ENCODE peak calls at places on chromosomes 5 and 9, in six cellular contexts. P is IMR-90, G is keratinocyte, E is colonic mucosa, F is HCT116, C is endothelial cell of umbilical vein. V is an unnamed sample. For H3K27me3, the result is how much of the 10 kb centered on the place peaks cover.

GRCh38 chr5:1380910-1381309 is 36.0 kb upstream of the CLPTM1L start:
- DNase-seq in P (no peak), G (no peak), E (no peak), F (no peak), C (no peak), V (no peak)

GRCh38 chr9:38178282-38178681 is 109.3 kb upstream of the SHB start:
- DNase-seq in P (no peak), G (no peak), E (no peak), F (peak), C (peak), V (no peak)

GRCh38 chr9:98887918-98888510 is 55.7 kb upstream of the COL15A1 start:
- DNase-seq in P (peak), G (no peak), E (no peak), F (no peak), C (no peak), V (no peak)

GRCh38 chr5:151720195-151720594 is 33.5 kb upstream of the SPARC start:
- DNase-seq in P (no peak), G (no peak), E (no peak), F (no peak), C (no peak), V (no peak)

GRCh38 chr5:135851186-135851906 is 16.9 kb downstream of the SLC25A48 start:
- DNase-seq in P (no peak), G (no peak), E (no peak), F (no peak), C (no peak), V (no peak)

GRCh38 chr5:147180751-147181150 is 54.1 kb upstream of the STK32A start:
- DNase-seq in P (no peak), G (no peak), E (no peak), F (no peak), C (no peak), V (no peak)

GRCh38 chr5:8829322-8830029 is 716.4 kb downstream of the SEMA5A start:
- DNase-seq in P (peak), G (peak), E (no peak), F (no peak), C (peak), V (peak)

GRCh38 chr5:1511037-1511436 is 12.7 kb downstream of the LPCAT1 start:
- DNase-seq in P (no peak), G (no peak), E (peak), F (no peak), C (no peak), V (no peak)

GRCh38 chr5:159402328-159402727 is 72.0 kb upstream of the IL12B start:
- DNase-seq in P (no peak), G (no peak), E (no peak), F (no peak), C (no peak), V (peak)

GRCh38 chr9:133842174-133842573 is 104.0 kb upstream of the SARDH start:
- DNase-seq in P (no peak), G (no peak), E (peak), F (no peak), C (no peak), V (no peak)

GRCh38 chr5:544675-545330 is 20.6 kb upstream of the SLC9A3 start:
- DNase-seq in P (no peak), G (no peak), E (no peak), F (no peak), C (no peak), V (no peak)

GRCh38 chr5:9898319-9898718 is 268.2 kb upstream of the TAS2R1 start:
- DNase-seq in P (peak), G (no peak), E (no peak), F (peak), C (no peak), V (peak)

GRCh38 chr5:97388794-97389193 is 205.7 kb upstream of the RIOK2 start:
- DNase-seq in P (peak), G (no peak), E (no peak), F (no peak), C (no peak), V (no peak)

GRCh38 chr9:132694144-132694543 is 23.9 kb downstream of the GTF3C4 start:
- DNase-seq in P (peak), G (no peak), E (no peak), F (no peak), C (no peak), V (no peak)

GRCh38 chr9:107557236-107557990 is 67.8 kb upstream of the KLF4 start:
- DNase-seq in P (peak), G (peak), E (no peak), F (peak), C (peak), V (no peak)

GRCh38 chr9:12774861-12775367 is at the start of gene LURAP1L:
- DNase-seq in P (peak), G (no peak), E (peak), F (peak), C (peak), V (peak)

GRCh38 chr5:142915840-142916424 is 145.8 kb downstream of the ARHGAP26 start:
- DNase-seq in P (peak), G (no peak), E (peak), F (no peak), C (no peak), V (no peak)

GRCh38 chr5:54663876-54664275 is 146.3 kb downstream of the SNX18 start:
- DNase-seq in P (peak), G (no peak), E (no peak), F (no peak), C (no peak), V (peak)

GRCh38 chr5:37184748-37185364 is 64.3 kb downstream of the CPLANE1 start:
- DNase-seq in P (no peak), G (no peak), E (no peak), F (no peak), C (no peak), V (no peak)

GRCh38 chr9:23220957-23221356 is 605.1 kb downstream of the ELAVL2 start:
- DNase-seq in P (no peak), G (no peak), E (no peak), F (no peak), C (no peak), V (no peak)

GRCh38 chr5:141883184-141883947 is 5.2 kb upstream of the PCDH1 start:
- DNase-seq in P (peak), G (no peak), E (no peak), F (no peak), C (peak), V (peak)
- H3K4me3 ChIP-seq in P (no peak), G (no peak), E (no peak), F (no peak), C (no peak), V (no peak)

GRCh38 chr9:125993423-125993935 is 246.3 kb downstream of the PBX3 start:
- DNase-seq in P (no peak), G (no peak), E (no peak), F (no peak), C (no peak), V (no peak)
- H3K27me3 ChIP-seq in P (under half), G (under half), E (under half), F (under half), C (under half), V (under half)

DNA sequence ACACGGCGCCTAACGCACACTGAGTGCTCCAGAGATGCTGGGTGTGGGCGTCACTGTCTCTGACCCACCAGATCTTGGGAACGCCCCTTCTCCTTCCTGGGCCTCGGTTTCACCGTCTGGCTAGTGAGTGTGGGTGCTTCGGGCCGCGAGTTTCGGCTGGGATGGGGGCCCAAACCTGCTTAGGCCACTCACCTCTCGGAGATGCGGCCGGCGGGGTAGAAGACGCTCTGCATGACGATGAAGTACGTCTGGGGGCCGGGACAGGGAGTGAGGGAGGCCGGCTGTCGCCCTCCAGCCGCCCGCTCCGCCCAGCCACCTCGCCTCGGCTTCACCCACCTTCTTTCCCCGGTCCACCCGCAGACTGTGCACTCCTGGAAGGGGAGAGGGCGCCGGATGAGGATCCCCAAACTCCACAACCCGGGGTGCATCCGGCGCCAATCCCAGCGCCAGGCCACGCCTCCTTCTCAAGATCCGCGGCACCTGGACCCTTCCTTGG is 3.6 kb downstream of the PIP5KL1 start:
- DNase-seq in P (no peak), G (no peak), E (no peak), F (no peak), C (no peak), V (no peak)
- H3K9ac ChIP-seq in P (no peak), G (peak), E (peak), F (peak), C (no peak), V (peak)

DNA sequence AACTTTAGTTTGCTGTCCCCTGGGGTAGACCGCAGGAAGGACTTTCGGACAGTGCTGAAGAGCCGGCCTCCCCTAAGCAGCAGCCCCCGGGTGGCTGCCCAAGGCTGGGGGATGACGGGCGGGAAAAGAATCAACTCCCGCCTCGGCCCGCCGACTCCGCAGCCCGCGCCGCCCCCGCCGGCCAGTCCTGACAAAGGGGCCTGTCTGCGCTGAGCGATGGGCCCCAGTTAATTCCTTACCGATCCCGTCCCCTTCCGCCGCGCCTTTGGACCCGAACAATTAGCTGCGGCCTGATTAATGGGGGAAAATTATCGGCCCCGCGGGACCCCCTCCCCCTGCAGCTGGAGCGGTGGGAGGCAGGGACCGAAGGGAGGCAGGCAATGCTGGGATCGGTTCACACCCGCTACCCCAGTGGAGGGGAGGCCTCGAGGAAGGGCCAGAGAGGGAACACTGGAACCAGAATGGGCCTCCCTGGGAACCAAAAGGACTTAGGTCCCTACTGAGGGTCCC is 4.2 kb upstream of the DCTN3 start:
- DNase-seq in P (no peak), G (no peak), E (no peak), F (no peak), C (no peak), V (no peak)
- H3K4me3 ChIP-seq in P (no peak), G (no peak), E (no peak), F (no peak), C (no peak), V (no peak)

GRCh38 chr5:2761921-2762488 is 10.5 kb upstream of the IRX2 start:
- DNase-seq in P (no peak), G (no peak), E (no peak), F (no peak), C (no peak), V (no peak)
- H3K27me3 ChIP-seq in P (under half), G (under half), E (under half), F (under half), C (under half), V (under half)

GRCh38 chr9:104968025-104968982 is 40.3 kb upstream of the ABCA1 start:
- DNase-seq in P (peak), G (peak), E (peak), F (peak), C (peak), V (peak)

GRCh38 chr9:104971521-104971920 is 43.6 kb upstream of the ABCA1 start:
- DNase-seq in P (no peak), G (no peak), E (no peak), F (no peak), C (no peak), V (no peak)

GRCh38 chr9:104970588-104970987 is 42.6 kb upstream of the ABCA1 start:
- DNase-seq in P (peak), G (no peak), E (no peak), F (no peak), C (no peak), V (peak)

GRCh38 chr9:104972242-104972866 is 44.4 kb upstream of the ABCA1 start:
- DNase-seq in P (no peak), G (no peak), E (no peak), F (no peak), C (no peak), V (no peak)

DNA sequence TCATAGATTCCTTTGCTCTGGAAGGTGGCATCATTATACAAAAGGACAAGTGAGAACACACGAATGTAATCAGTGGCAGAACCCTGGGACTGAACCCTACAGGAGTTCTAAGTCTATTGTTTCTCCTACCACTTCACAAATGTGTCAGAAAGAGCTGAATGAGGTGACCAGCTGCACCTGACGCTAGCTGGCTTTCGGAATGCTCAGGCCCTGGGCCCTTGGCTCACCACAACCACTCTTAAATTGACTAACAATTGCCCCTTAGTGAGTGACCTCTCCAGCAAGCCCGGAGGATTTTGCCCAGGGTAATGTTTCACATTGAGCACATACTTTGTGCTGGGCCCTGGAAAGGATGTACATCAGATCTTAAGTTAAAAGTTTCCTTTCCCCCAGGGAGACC is 41.2 kb upstream of the ABCA1 start:
- DNase-seq in P (no peak), G (no peak), E (no peak), F (no peak), C (no peak), V (no peak)
- H3K9ac ChIP-seq in P (peak), G (no peak), E (no peak), F (no peak), C (no peak), V (peak)

DNA sequence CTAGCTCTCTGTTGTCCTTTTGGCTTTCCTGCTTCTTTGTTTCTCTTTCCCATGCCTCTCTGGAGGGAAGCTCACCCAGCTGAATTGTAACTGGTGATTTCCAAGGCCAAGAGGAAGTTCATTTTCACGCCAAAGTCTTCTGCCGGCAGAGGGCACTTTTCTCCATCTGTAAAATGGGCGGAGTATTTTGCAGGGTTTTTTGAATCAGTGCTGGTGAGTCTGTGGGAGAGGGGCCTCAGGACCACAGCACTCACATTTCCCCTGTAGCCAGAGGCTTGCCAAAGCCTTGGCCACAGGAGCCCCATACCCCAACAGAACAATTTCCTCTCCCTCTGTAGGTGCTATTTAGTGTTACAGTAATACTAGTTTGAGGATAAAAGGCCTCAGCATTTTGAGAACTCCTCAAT is 42.3 kb upstream of the MATR3 start:
- DNase-seq in P (no peak), G (no peak), E (peak), F (no peak), C (peak), V (no peak)
- H3K4me3 ChIP-seq in P (no peak), G (no peak), E (no peak), F (no peak), C (no peak), V (no peak)

GRCh38 chr9:93825348-93826115 is 129.6 kb downstream of the BARX1 start:
- DNase-seq in P (no peak), G (no peak), E (no peak), F (no peak), C (no peak), V (no peak)
- H3K27me3 ChIP-seq in P (under half), G (under half), E (under half), F (under half), C (under half), V (under half)

GRCh38 chr9:127947841-127948710 is 10.4 kb upstream of the DPM2 start:
- DNase-seq in P (no peak), G (no peak), E (no peak), F (no peak), C (no peak), V (no peak)
- H3K9ac ChIP-seq in P (no peak), G (no peak), E (no peak), F (no peak), C (no peak), V (no peak)

V was measured in adipocyte.